ENCODE peak calls at places on chromosomes 1 and 21, in ten cellular contexts. One of them, this sample, is unnamed.

GRCh38 chr1:113205980-113206766 is 133.2 kb downstream of the LRIG2 start:
- DNase-seq in A549: no peak
- DNase-seq in Caco-2: peak; percentile 83
- DNase-seq in body of pancreas: no peak
- DNase-seq in RWPE2: no peak
- DNase-seq in SK-N-SH: no peak
- DNase-seq in heart right ventricle: no peak
- DNase-seq in astrocyte of the spinal cord: no peak
- DNase-seq in A673: no peak
- DNase-seq in hepatocyte: no peak
- DNase-seq in this sample: no peak

GRCh38 chr1:31705080-31705866 is 1.5 kb upstream of the COL16A1 start:
- DNase-seq in A549: peak; percentile 19
- DNase-seq in Caco-2: no peak
- DNase-seq in body of pancreas: peak; percentile 44
- DNase-seq in RWPE2: no peak
- DNase-seq in SK-N-SH: peak; percentile 62
- DNase-seq in heart right ventricle: peak; percentile 56
- DNase-seq in astrocyte of the spinal cord: peak; percentile 79
- DNase-seq in A673: peak; percentile 88
- DNase-seq in hepatocyte: peak; percentile 91
- DNase-seq in this sample: peak; percentile 70

GRCh38 chr1:198620951-198621824 is 17.7 kb upstream of the PTPRC start:
- DNase-seq in A549: no peak
- DNase-seq in Caco-2: no peak
- DNase-seq in body of pancreas: no peak
- DNase-seq in RWPE2: no peak
- DNase-seq in SK-N-SH: no peak
- DNase-seq in heart right ventricle: no peak
- DNase-seq in astrocyte of the spinal cord: no peak
- DNase-seq in A673: no peak
- DNase-seq in hepatocyte: no peak
- DNase-seq in this sample: peak; percentile 93

GRCh38 chr1:215749423-215749822 is 182.3 kb downstream of the KCTD3 start:
- DNase-seq in A549: no peak
- DNase-seq in Caco-2: no peak
- DNase-seq in body of pancreas: no peak
- DNase-seq in RWPE2: no peak
- DNase-seq in SK-N-SH: no peak
- DNase-seq in heart right ventricle: no peak
- DNase-seq in astrocyte of the spinal cord: peak; percentile 48
- DNase-seq in A673: no peak
- DNase-seq in hepatocyte: no peak
- DNase-seq in this sample: no peak

GRCh38 chr1:18580676-18581419 is 49.8 kb upstream of the PAX7 start:
- DNase-seq in A549: no peak
- DNase-seq in Caco-2: no peak
- DNase-seq in body of pancreas: no peak
- DNase-seq in RWPE2: no peak
- DNase-seq in SK-N-SH: no peak
- DNase-seq in heart right ventricle: no peak
- DNase-seq in astrocyte of the spinal cord: no peak
- DNase-seq in A673: no peak
- DNase-seq in hepatocyte: no peak
- DNase-seq in this sample: no peak

GRCh38 chr1:163471766-163472165 is 150.0 kb downstream of the NUF2 start:
- DNase-seq in A549: no peak
- DNase-seq in Caco-2: no peak
- DNase-seq in body of pancreas: no peak
- DNase-seq in RWPE2: no peak
- DNase-seq in SK-N-SH: no peak
- DNase-seq in heart right ventricle: no peak
- DNase-seq in astrocyte of the spinal cord: no peak
- DNase-seq in A673: no peak
- DNase-seq in hepatocyte: no peak
- DNase-seq in this sample: no peak

GRCh38 chr1:6245869-6246496 is 2.0 kb downstream of the HES3 start:
- DNase-seq in A549: no peak
- DNase-seq in Caco-2: peak; percentile 58
- DNase-seq in body of pancreas: no peak
- DNase-seq in RWPE2: peak; percentile 72
- DNase-seq in SK-N-SH: peak; percentile 95
- DNase-seq in heart right ventricle: no peak
- DNase-seq in astrocyte of the spinal cord: peak; percentile 21
- DNase-seq in A673: peak; percentile 85
- DNase-seq in hepatocyte: peak; percentile 43
- DNase-seq in this sample: peak; percentile 63

GRCh38 chr21:32916522-32917099 is 109.1 kb upstream of the OLIG2 start:
- DNase-seq in A549: no peak
- DNase-seq in Caco-2: no peak
- DNase-seq in body of pancreas: no peak
- DNase-seq in RWPE2: no peak
- DNase-seq in SK-N-SH: peak; percentile 12
- DNase-seq in heart right ventricle: no peak
- DNase-seq in astrocyte of the spinal cord: no peak
- DNase-seq in A673: peak; percentile 19
- DNase-seq in hepatocyte: no peak
- DNase-seq in this sample: peak; percentile 19

GRCh38 chr1:38120552-38121230 is 74.1 kb upstream of the POU3F1 start:
- DNase-seq in A549: no peak
- DNase-seq in Caco-2: no peak
- DNase-seq in body of pancreas: no peak
- DNase-seq in RWPE2: no peak
- DNase-seq in SK-N-SH: no peak
- DNase-seq in heart right ventricle: no peak
- DNase-seq in astrocyte of the spinal cord: no peak
- DNase-seq in A673: no peak
- DNase-seq in hepatocyte: no peak
- DNase-seq in this sample: no peak

GRCh38 chr1:26833432-26834405 is 7.2 kb downstream of the ZDHHC18 start:
- DNase-seq in A549: no peak
- DNase-seq in Caco-2: no peak
- DNase-seq in body of pancreas: no peak
- DNase-seq in RWPE2: no peak
- DNase-seq in SK-N-SH: no peak
- DNase-seq in heart right ventricle: no peak
- DNase-seq in astrocyte of the spinal cord: no peak
- DNase-seq in A673: no peak
- DNase-seq in hepatocyte: no peak
- DNase-seq in this sample: peak; percentile 97

GRCh38 chr1:167864392-167864992 is 49.4 kb downstream of the ADCY10 start:
- DNase-seq in A549: no peak
- DNase-seq in Caco-2: no peak
- DNase-seq in body of pancreas: no peak
- DNase-seq in RWPE2: no peak
- DNase-seq in SK-N-SH: no peak
- DNase-seq in heart right ventricle: no peak
- DNase-seq in astrocyte of the spinal cord: no peak
- DNase-seq in A673: no peak
- DNase-seq in hepatocyte: no peak
- DNase-seq in this sample: no peak

GRCh38 chr1:160043543-160043942 is 11.8 kb upstream of the PIGM start:
- DNase-seq in A549: no peak
- DNase-seq in Caco-2: no peak
- DNase-seq in body of pancreas: no peak
- DNase-seq in RWPE2: no peak
- DNase-seq in SK-N-SH: no peak
- DNase-seq in heart right ventricle: no peak
- DNase-seq in astrocyte of the spinal cord: no peak
- DNase-seq in A673: no peak
- DNase-seq in hepatocyte: no peak
- DNase-seq in this sample: no peak

GRCh38 chr1:160047116-160047991 is 15.6 kb upstream of the PIGM start:
- DNase-seq in A549: no peak
- DNase-seq in Caco-2: no peak
- DNase-seq in body of pancreas: no peak
- DNase-seq in RWPE2: no peak
- DNase-seq in SK-N-SH: no peak
- DNase-seq in heart right ventricle: no peak
- DNase-seq in astrocyte of the spinal cord: no peak
- DNase-seq in A673: no peak
- DNase-seq in hepatocyte: no peak
- DNase-seq in this sample: no peak

GRCh38 chr1:160048335-160048734 is 16.5 kb upstream of the PIGM start:
- DNase-seq in A549: no peak
- DNase-seq in Caco-2: no peak
- DNase-seq in body of pancreas: no peak
- DNase-seq in RWPE2: no peak
- DNase-seq in SK-N-SH: no peak
- DNase-seq in heart right ventricle: no peak
- DNase-seq in astrocyte of the spinal cord: no peak
- DNase-seq in A673: no peak
- DNase-seq in hepatocyte: no peak
- DNase-seq in this sample: no peak

GRCh38 chr1:160045653-160046052 is 13.9 kb upstream of the PIGM start:
- DNase-seq in A549: no peak
- DNase-seq in Caco-2: no peak
- DNase-seq in body of pancreas: no peak
- DNase-seq in RWPE2: no peak
- DNase-seq in SK-N-SH: no peak
- DNase-seq in heart right ventricle: no peak
- DNase-seq in astrocyte of the spinal cord: no peak
- DNase-seq in A673: no peak
- DNase-seq in hepatocyte: no peak
- DNase-seq in this sample: no peak

GRCh38 chr1:160046494-160047115 is 14.8 kb upstream of the PIGM start:
- DNase-seq in A549: peak; percentile 75
- DNase-seq in Caco-2: no peak
- DNase-seq in body of pancreas: peak; percentile 82
- DNase-seq in RWPE2: no peak
- DNase-seq in SK-N-SH: peak; percentile 80
- DNase-seq in heart right ventricle: peak; percentile 44
- DNase-seq in astrocyte of the spinal cord: peak; percentile 33
- DNase-seq in A673: peak; percentile 58
- DNase-seq in hepatocyte: peak; percentile 48
- DNase-seq in this sample: peak; percentile 45
- H3K4me3 ChIP-seq in A549: peak overlapping the region; percentile 17
- H3K4me3 ChIP-seq in Caco-2: no peak overlapping the region
- H3K4me3 ChIP-seq in body of pancreas: no peak overlapping the region
- H3K4me3 ChIP-seq in RWPE2: no peak overlapping the region
- H3K4me3 ChIP-seq in SK-N-SH: no peak overlapping the region
- H3K4me3 ChIP-seq in heart right ventricle: peak overlapping the region; percentile 22
- H3K4me3 ChIP-seq in astrocyte of the spinal cord: no peak overlapping the region
- H3K4me3 ChIP-seq in A673: no peak overlapping the region
- H3K4me3 ChIP-seq in hepatocyte: no peak overlapping the region
- H3K4me3 ChIP-seq in this sample: no peak overlapping the region

GRCh38 chr1:156281281-156282142 is 1.1 kb downstream of the SMG5 start:
- DNase-seq in A549: no peak
- DNase-seq in Caco-2: no peak
- DNase-seq in body of pancreas: no peak
- DNase-seq in RWPE2: no peak
- DNase-seq in SK-N-SH: peak; percentile 36
- DNase-seq in heart right ventricle: peak; percentile 65
- DNase-seq in astrocyte of the spinal cord: peak; percentile 17
- DNase-seq in A673: peak; percentile 78
- DNase-seq in hepatocyte: peak; percentile 45
- DNase-seq in this sample: peak; percentile 75
- TF ChIP-seq CTCF in A549: no peak
- TF ChIP-seq CTCF in Caco-2: no peak
- TF ChIP-seq CTCF in body of pancreas: no peak
- TF ChIP-seq CTCF in RWPE2: no peak
- TF ChIP-seq CTCF in SK-N-SH: no peak
- TF ChIP-seq CTCF in heart right ventricle: no peak
- TF ChIP-seq CTCF in astrocyte of the spinal cord: no peak
- TF ChIP-seq CTCF in A673: no peak
- TF ChIP-seq CTCF in hepatocyte: no peak
- TF ChIP-seq CTCF in this sample: peak; percentile 4

GRCh38 chr1:35269989-35270289 is 1.4 kb downstream of the ZMYM4 start:
- DNase-seq in A549: no peak
- DNase-seq in Caco-2: no peak
- DNase-seq in body of pancreas: no peak
- DNase-seq in RWPE2: no peak
- DNase-seq in SK-N-SH: no peak
- DNase-seq in heart right ventricle: no peak
- DNase-seq in astrocyte of the spinal cord: no peak
- DNase-seq in A673: no peak
- DNase-seq in hepatocyte: no peak
- DNase-seq in this sample: no peak
- H3K4me3 ChIP-seq in A549: peak overlapping the region; percentile 87
- H3K4me3 ChIP-seq in Caco-2: peak overlapping the region; percentile 79
- H3K4me3 ChIP-seq in body of pancreas: no peak overlapping the region
- H3K4me3 ChIP-seq in RWPE2: peak overlapping the region; percentile 94
- H3K4me3 ChIP-seq in SK-N-SH: peak overlapping the region; percentile 83
- H3K4me3 ChIP-seq in heart right ventricle: peak overlapping the region; percentile 95
- H3K4me3 ChIP-seq in astrocyte of the spinal cord: peak overlapping the region; percentile 85
- H3K4me3 ChIP-seq in A673: peak overlapping the region; percentile 93
- H3K4me3 ChIP-seq in hepatocyte: peak overlapping the region; percentile 76
- H3K4me3 ChIP-seq in this sample: peak overlapping the region; percentile 72

DNA sequence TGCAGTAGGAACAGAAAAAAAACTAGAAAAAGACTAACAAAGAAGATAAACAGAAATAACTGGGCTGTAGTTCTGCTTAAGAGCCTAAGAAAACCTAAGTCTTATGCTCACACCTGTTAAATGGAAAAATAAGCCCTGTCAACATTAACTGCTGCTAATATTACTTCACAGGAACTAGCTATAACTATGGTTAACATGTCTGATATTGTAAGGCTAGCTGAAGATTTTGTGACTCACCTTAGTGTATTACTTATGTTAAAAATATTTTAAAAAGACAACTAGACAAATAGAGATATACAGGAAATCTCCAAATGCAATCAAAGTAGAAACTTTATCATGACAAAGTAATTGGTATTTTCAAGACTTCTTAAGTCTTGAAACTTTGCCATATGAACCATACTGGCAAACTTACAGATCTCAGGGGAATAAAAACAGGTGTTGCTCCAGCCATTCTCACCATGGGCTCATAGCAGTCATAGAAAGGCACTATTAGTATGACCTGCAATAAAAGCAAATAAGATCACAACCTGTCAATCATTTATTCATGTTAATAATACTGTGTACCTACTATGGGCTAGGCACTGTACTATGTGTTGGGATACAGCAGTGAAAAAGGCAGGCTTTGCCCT is 30.7 kb downstream of the KYAT3 start:
- DNase-seq in A549: no peak
- DNase-seq in Caco-2: no peak
- DNase-seq in body of pancreas: no peak
- DNase-seq in RWPE2: no peak
- DNase-seq in SK-N-SH: no peak
- DNase-seq in heart right ventricle: no peak
- DNase-seq in astrocyte of the spinal cord: no peak
- DNase-seq in A673: no peak
- DNase-seq in hepatocyte: no peak
- DNase-seq in this sample: no peak
- TF ChIP-seq CTCF in A549: no peak
- TF ChIP-seq CTCF in Caco-2: no peak
- TF ChIP-seq CTCF in body of pancreas: no peak
- TF ChIP-seq CTCF in RWPE2: no peak
- TF ChIP-seq CTCF in SK-N-SH: no peak
- TF ChIP-seq CTCF in heart right ventricle: no peak
- TF ChIP-seq CTCF in astrocyte of the spinal cord: no peak
- TF ChIP-seq CTCF in A673: no peak
- TF ChIP-seq CTCF in hepatocyte: no peak
- TF ChIP-seq CTCF in this sample: no peak